ENCODE peak calls at places on chromosome 15, in four cellular contexts. One of them, this sample, is unnamed.

GRCh38 chr15:39491917-39492490 is 88.9 kb upstream of the THBS1 start:
- DNase-seq in HepG2: no peak
- DNase-seq in HEK293T: no peak
- DNase-seq in K562: no peak
- DNase-seq in this sample: no peak

GRCh38 chr15:47184003-47184404 is 533.3 kb upstream of the SEMA6D start:
- DNase-seq in K562: no peak
- DNase-seq in HEK293T: peak
- DNase-seq in HepG2: no peak
- DNase-seq in this sample: peak

GRCh38 chr15:67927501-67928156 is 87.8 kb upstream of the RNU6-1 start:
- DNase-seq in HepG2: no peak
- DNase-seq in HEK293T: no peak
- DNase-seq in K562: peak
- DNase-seq in this sample: no peak

GRCh38 chr15:69497634-69498033 is 45.0 kb downstream of the RPLP1 start:
- DNase-seq in K562: no peak
- DNase-seq in HepG2: no peak
- DNase-seq in HEK293T: no peak
- DNase-seq in this sample: no peak

GRCh38 chr15:71792521-71792920 is 17.8 kb upstream of the NR2E3 start:
- DNase-seq in HEK293T: no peak
- DNase-seq in HepG2: no peak
- DNase-seq in K562: no peak
- DNase-seq in this sample: no peak

GRCh38 chr15:61989698-61990097 is 70.5 kb downstream of the VPS13C start:
- DNase-seq in HepG2: no peak
- DNase-seq in HEK293T: no peak
- DNase-seq in K562: peak
- DNase-seq in this sample: no peak

GRCh38 chr15:72227720-72228119 is 3.3 kb downstream of the PKM start:
- DNase-seq in HepG2: no peak
- DNase-seq in K562: peak
- DNase-seq in HEK293T: no peak
- DNase-seq in this sample: no peak

GRCh38 chr15:71489570-71489969 is 320.8 kb upstream of the NR2E3 start:
- DNase-seq in HEK293T: no peak
- DNase-seq in K562: no peak
- DNase-seq in HepG2: no peak
- DNase-seq in this sample: no peak

GRCh38 chr15:60325905-60326304 is 71.9 kb downstream of the ANXA2 start:
- DNase-seq in HepG2: no peak
- DNase-seq in HEK293T: no peak
- DNase-seq in K562: no peak
- DNase-seq in this sample: no peak

DNA sequence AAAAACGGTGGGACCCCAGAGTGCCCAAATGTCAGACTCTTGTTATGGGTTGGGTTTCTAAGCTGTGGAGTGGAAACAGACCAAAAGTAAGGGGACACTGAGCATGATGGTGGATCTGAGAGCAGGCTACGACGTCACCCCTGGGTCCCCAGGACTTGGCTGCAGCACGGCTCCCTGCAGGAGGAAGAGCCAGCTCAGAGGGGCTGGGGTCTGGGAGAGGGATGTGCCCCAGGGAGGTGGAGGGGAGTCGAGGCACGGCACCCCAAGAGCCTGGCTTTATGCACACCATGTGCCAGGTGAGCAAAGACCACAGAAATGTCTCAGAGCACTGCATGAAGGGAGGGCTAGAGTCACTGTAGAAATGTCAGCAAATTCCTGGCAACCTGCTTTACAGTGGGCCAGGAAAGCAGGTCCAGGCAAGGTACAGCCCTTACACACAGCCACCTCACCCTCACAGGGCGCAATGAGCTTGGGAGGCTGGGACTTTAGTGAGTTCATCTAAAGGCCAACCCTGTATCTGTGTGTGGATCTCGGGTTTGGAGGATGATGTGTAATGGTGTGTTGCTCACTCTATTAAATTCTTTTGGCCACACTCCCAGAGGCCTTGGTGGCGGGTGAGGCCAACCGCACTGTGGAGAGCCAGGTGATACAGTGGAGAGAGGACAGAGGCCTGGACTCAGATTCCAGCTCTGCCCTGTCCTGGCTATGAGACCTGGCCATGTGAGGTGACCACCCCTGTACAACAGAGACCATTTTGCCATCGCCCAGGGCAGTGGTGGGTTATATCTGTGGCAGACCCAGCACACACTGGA is 14.1 kb downstream of the CTSH start:
- DNase-seq in HepG2: no peak
- DNase-seq in K562: peak
- DNase-seq in HEK293T: no peak
- DNase-seq in this sample: no peak
- TF ChIP-seq ELF4 in HepG2: no peak
- TF ChIP-seq ELF4 in K562: no peak
- TF ChIP-seq ELF4 in HEK293T: no peak
- TF ChIP-seq ELF4 in this sample: no peak

DNA sequence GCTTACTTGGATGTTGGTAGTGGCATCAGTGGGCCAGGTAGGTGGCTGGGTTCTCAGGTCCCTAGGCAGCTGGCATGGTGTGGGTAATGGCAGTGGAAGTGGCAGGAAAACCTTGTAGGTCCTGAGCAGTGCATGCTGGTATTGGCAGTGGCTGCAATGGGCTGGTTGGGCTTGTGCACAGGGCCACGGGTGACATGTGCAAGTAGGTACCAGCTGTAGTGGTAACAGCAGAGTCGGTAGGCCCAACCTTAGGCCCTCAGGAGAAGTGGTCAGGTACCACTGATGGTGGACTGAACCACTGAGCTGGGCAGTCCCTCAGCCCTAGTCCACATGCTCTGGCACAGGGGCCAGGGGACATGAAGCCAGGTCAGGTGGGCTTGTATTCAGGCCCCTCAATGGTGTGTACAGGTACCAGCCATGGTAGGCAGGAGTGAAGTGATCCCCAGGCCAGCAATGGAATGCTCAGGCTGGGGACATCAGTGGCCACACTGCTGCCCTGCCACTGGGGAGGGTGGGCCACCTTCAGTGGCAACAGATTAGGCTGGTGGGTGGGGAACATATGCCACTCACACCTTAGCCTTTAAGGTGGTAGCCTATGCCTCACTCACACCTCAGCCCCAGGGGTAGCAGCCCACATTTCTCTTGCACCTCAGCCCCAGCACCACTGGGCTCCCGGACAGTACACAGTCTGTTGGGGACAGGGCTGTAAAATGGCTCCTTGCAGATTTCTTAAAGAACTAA is 118.1 kb downstream of the LRRK1 start:
- DNase-seq in K562: no peak
- DNase-seq in HEK293T: no peak
- DNase-seq in HepG2: no peak
- DNase-seq in this sample: no peak
- TF ChIP-seq ELF4 in K562: no peak
- TF ChIP-seq ELF4 in HEK293T: no peak
- TF ChIP-seq ELF4 in HepG2: no peak
- TF ChIP-seq ELF4 in this sample: no peak

GRCh38 chr15:52751522-52751921 is 38.6 kb downstream of the ONECUT1 start:
- DNase-seq in K562: no peak
- DNase-seq in HepG2: no peak
- DNase-seq in HEK293T: no peak
- DNase-seq in this sample: no peak

GRCh38 chr15:52749250-52749649 is 40.9 kb downstream of the ONECUT1 start:
- DNase-seq in HEK293T: no peak
- DNase-seq in K562: no peak
- DNase-seq in HepG2: no peak
- DNase-seq in this sample: no peak

GRCh38 chr15:52746162-52746721 is 43.9 kb downstream of the ONECUT1 start:
- DNase-seq in K562: no peak
- DNase-seq in HepG2: peak
- DNase-seq in HEK293T: no peak
- DNase-seq in this sample: no peak

DNA sequence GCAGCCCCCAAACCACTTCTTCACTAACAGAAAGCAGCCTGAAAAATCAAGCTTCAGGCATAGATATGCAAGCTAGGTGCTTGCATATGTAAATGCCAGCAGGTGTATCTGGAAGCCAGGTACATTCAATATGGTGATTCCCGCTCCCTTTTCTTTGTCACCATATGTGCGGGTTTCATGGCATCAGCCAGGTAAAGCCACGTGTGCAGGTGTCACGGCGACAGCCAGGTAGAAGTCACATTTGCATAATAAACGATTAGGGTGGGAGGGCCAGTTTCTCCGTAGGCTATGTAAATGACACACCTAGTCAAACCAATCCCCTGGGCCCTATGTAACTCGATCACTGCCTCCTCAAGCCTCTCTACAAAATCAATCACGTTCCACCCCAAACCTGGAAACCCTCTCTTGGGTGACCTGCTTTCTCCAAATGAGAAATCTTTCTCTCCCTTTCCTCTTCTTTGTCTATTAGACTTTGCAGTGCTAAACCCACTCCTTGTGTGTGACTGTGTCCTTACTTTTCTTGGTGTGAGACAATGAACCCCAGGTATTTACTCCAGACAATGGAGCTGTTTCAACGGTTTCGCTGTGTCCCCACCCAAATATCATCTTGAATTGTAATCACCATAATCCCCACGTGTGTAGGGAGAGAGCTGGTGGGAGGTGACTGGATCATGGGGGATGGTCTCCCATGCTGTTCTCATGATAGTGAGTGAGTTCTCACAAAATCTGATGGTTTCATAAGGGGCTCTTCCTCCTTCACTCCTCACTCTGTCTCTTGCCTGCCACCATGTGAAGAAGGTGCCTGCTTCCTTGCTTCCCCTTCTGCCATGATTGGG is 44.6 kb downstream of the ONECUT1 start:
- DNase-seq in HEK293T: no peak
- DNase-seq in K562: no peak
- DNase-seq in HepG2: no peak
- DNase-seq in this sample: peak
- TF ChIP-seq ELF4 in HEK293T: no peak
- TF ChIP-seq ELF4 in K562: no peak
- TF ChIP-seq ELF4 in HepG2: no peak
- TF ChIP-seq ELF4 in this sample: no peak

DNA sequence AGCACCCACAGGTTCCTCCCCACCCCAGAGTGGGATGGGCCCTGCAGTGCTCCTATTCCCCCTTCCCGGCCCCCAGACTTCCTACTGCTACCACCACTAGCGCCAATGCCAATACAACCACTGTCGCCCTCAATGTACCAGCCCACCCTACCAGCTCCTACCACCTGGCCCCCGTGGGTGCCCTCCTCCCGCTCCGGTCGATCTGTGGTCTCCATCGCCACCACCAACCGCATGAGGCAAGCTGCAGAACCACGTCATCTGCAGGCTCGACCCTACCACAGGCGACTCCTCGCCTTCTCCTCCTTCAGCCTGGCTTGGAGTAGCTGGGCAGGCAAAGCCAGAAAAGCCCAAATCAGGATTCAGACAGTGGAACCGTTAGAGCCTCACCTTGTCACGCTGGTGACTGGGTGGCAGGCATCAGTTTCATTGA is 179.3 kb downstream of the POTEB3 start:
- DNase-seq in K562: no peak
- DNase-seq in HepG2: no peak
- DNase-seq in HEK293T: no peak
- DNase-seq in this sample: no peak
- TF ChIP-seq ELF4 in K562: no peak
- TF ChIP-seq ELF4 in HepG2: no peak
- TF ChIP-seq ELF4 in HEK293T: no peak
- TF ChIP-seq ELF4 in this sample: no peak

GRCh38 chr15:90402806-90403205 is 14.8 kb downstream of the IQGAP1 start:
- DNase-seq in HepG2: no peak
- DNase-seq in K562: no peak
- DNase-seq in HEK293T: no peak
- DNase-seq in this sample: no peak

GRCh38 chr15:90400005-90400758 is 12.1 kb downstream of the IQGAP1 start:
- DNase-seq in HepG2: peak
- DNase-seq in HEK293T: peak
- DNase-seq in K562: no peak
- DNase-seq in this sample: no peak

GRCh38 chr15:90400759-90401314 is 12.8 kb downstream of the IQGAP1 start:
- DNase-seq in HEK293T: peak
- DNase-seq in K562: peak
- DNase-seq in HepG2: peak
- DNase-seq in this sample: peak

GRCh38 chr15:90401499-90401898 is 13.5 kb downstream of the IQGAP1 start:
- DNase-seq in HEK293T: no peak
- DNase-seq in K562: no peak
- DNase-seq in HepG2: no peak
- DNase-seq in this sample: no peak

DNA sequence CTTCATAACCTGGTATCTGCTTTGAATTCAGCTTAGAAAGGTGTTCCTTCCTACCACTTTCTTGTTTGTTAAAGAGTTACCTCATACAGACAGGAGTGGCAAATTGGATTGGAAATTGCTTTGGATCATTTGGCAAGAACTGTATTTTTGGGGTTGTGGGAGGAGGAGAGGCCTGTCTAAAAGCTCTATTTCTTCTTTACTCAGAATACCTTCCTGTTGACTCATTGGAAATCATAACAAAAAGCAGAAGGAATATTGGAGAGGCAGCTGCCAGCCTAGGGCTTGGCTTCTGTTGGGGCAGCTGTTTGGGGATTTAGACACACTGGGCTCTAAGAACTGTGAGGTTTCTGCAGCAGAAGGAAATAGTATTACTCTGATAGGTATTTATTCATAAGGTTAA is 14.2 kb downstream of the IQGAP1 start:
- DNase-seq in HepG2: peak
- DNase-seq in HEK293T: no peak
- DNase-seq in K562: peak
- DNase-seq in this sample: no peak
- TF ChIP-seq ELF4 in HepG2: no peak
- TF ChIP-seq ELF4 in HEK293T: no peak
- TF ChIP-seq ELF4 in K562: no peak
- TF ChIP-seq ELF4 in this sample: no peak